ENCODE peak calls at places on chromosomes 3 and 15, in eight cellular contexts. O, N, T, C, J, I, V and P are unnamed samples.
A peak's percentile ranks its signal among the peaks of the same experiment; 100 is the strongest.

GRCh38 chr15:84878504-84878903 is 6.0 kb upstream of the SLC28A1 start:
- DNase-seq in O (peak; percentile 62), N (peak; percentile 56), T (peak; percentile 21), C (no peak), J (peak; percentile 22), I (peak; percentile 55), V (no peak), P (peak; percentile 91)

GRCh38 chr3:129608087-129608935 is 1.8 kb upstream of the PLXND1 start:
- DNase-seq in O (no peak), N (no peak), T (no peak), C (no peak), J (no peak), I (peak; percentile 59), V (no peak), P (peak; percentile 78)

GRCh38 chr3:157475921-157476395 is 27.3 kb downstream of the VEPH1 start:
- DNase-seq in O (no peak), N (no peak), T (no peak), C (no peak), J (no peak), I (peak; percentile 46), V (no peak), P (no peak)

GRCh38 chr3:76651784-76652183 is 388.1 kb upstream of the ROBO2 start:
- DNase-seq in O (no peak), N (no peak), T (no peak), C (no peak), J (no peak), I (no peak), V (no peak), P (peak; percentile 71)

GRCh38 chr15:84391191-84391590 is 155.6 kb downstream of the GOLGA6L4 start:
- DNase-seq in O (no peak), N (no peak), T (no peak), C (no peak), J (no peak), I (no peak), V (no peak), P (no peak)

GRCh38 chr3:24123596-24123995 is 178.5 kb downstream of the NR1D2 start:
- DNase-seq in O (no peak), N (no peak), T (no peak), C (no peak), J (no peak), I (no peak), V (no peak), P (no peak)

GRCh38 chr15:63056843-63057242 is 14.3 kb downstream of the TPM1 start:
- DNase-seq in O (no peak), N (no peak), T (no peak), C (no peak), J (no peak), I (no peak), V (no peak), P (no peak)

GRCh38 chr15:78264304-78265136 is at the start of gene DNAJA4:
- DNase-seq in O (no peak), N (no peak), T (no peak), C (no peak), J (no peak), I (peak; percentile 42), V (no peak), P (peak; percentile 76)

GRCh38 chr3:105365171-105365535 is 1.6 kb upstream of the ALCAM start:
- DNase-seq in O (no peak), N (no peak), T (no peak), C (no peak), J (no peak), I (no peak), V (no peak), P (peak; percentile 26)

GRCh38 chr15:34341922-34342736 is 807 bp downstream of the NOP10 start:
- DNase-seq in O (no peak), N (no peak), T (no peak), C (no peak), J (no peak), I (no peak), V (no peak), P (peak; percentile 14)

GRCh38 chr3:6667354-6667753 is 193.6 kb upstream of the GRM7 start:
- DNase-seq in O (no peak), N (no peak), T (no peak), C (no peak), J (no peak), I (no peak), V (no peak), P (no peak)

GRCh38 chr15:28975766-28976179 is 90.0 kb downstream of the APBA2 start:
- DNase-seq in O (peak; percentile 79), N (peak; percentile 39), T (peak; percentile 29), C (no peak), J (peak; percentile 42), I (peak; percentile 32), V (no peak), P (peak; percentile 85)

GRCh38 chr15:100914876-100915275 is 4.3 kb upstream of the LRRK1 start:
- DNase-seq in O (no peak), N (no peak), T (no peak), C (no peak), J (no peak), I (no peak), V (no peak), P (peak; percentile 82)

GRCh38 chr3:113697192-113698090 is 999 bp upstream of the USF3 start:
- DNase-seq in O (no peak), N (no peak), T (no peak), C (no peak), J (peak; percentile 7), I (peak; percentile 56), V (no peak), P (peak; percentile 66)

GRCh38 chr3:18308096-18308495 is 117.0 kb downstream of the SATB1 start:
- DNase-seq in O (no peak), N (no peak), T (no peak), C (no peak), J (no peak), I (no peak), V (no peak), P (no peak)

DNA sequence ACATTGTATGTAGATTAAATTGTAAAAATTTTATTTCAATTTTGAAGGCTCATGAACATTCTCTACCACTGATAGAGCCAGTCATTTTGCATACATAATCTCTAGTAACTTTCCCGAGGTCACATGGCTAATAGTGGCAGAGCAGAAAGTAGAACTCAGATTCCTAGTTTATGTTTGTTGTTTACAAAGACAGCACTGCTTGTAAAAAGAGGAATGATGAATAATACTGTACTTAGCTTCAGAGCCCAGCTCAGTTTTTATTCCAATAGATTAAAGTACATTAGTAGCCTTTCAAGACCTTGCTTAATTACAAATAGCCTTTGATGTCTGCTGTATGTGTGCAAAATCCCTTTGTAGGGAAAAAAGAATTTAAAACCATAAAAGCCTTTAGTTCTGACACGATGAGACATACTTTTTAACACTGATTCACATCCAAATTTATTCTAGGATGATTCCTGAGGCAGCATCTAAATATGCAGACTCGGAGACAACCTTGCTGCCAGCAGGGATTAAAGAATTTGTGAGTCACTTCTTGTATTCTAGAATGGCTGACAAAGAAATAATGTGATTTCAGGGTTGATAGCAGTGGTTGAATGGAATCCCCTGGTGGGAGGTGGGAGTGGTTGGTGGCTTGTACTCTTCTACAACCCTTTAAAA is 324.2 kb upstream of the TGFBR2 start:
- DNase-seq in O (no peak), N (peak; percentile 91), T (peak; percentile 59), C (no peak), J (peak; percentile 35), I (peak; percentile 78), V (peak; percentile 34), P (peak; percentile 76)
- TF ChIP-seq POLR2AphosphoS5 in O (no peak), N (no peak), T (no peak), C (no peak), J (no peak), I (peak; percentile 46), V (no peak), P (no peak)

DNA sequence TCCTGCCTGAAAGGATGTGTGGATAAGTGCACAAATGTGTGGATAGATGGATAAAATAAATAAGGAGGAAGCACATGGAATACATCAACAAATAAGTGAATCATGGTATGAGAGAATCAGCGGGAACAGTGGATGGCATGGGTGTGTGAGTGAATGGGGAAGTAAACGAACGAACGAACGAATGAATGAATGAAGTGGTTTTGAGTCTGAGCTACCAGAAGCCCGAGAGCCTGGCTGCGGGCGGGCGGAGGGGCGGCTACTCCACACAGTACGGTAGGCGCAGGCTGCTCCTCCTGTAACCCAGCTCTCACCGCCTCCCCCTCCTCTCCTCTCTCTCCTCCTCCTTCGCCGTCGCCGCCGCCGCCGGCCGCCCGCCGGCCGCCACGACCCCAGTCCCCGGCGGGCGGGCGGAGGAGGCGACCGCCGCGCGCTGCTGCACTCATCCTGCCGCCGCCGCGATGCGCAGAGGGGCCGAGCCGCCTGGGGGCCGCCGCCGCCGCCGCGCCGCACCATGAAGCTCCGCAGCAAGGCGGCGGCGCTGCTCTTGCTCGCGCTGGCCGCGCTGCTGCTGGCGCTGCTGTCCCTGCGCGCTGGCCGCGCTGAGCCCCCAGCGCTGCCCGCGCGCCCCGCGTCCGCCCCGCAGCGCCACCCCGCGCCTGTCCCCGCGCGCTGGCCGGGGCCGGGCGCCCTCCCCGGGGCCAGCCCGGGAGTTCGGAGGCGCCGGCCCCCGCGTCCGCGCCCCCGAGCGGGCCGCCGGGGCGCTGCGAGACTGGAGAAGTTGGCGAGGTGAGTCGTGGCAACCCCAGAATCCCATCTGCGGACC is at the start of gene GXYLT2:
- DNase-seq in O (peak; percentile 63), N (no peak), T (peak; percentile 19), C (no peak), J (peak; percentile 48), I (peak; percentile 34), V (no peak), P (peak; percentile 88)
- TF ChIP-seq EZH2 in O (no peak), N (no peak), T (no peak), C (no peak), J (no peak), I (peak; percentile 26), V (no peak), P (no peak)

DNA sequence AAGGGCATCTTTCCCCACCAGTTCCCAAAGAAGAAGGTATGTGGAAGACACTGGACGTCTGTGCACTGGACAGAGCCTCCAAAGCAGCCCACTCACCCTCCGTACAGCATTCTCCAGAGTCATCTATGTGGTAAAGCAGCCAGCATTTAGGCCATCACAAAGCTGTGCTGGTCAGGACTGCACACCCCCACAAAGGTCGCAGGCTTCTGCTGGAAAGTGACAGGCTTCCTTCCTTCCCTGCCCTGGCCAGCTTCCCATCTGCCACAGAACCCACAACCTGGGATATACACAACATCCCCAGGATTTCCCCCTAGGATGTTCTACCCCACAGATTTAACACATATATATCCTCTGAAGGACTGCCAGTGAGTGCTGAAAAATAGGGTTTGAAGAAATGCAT is 64.6 kb upstream of the GALNT15 start:
- DNase-seq in O (no peak), N (no peak), T (no peak), C (no peak), J (no peak), I (peak; percentile 50), V (no peak), P (no peak)
- TF ChIP-seq POLR2AphosphoS5 in O (no peak), N (no peak), T (no peak), C (no peak), J (no peak), I (no peak), V (no peak), P (no peak)

DNA sequence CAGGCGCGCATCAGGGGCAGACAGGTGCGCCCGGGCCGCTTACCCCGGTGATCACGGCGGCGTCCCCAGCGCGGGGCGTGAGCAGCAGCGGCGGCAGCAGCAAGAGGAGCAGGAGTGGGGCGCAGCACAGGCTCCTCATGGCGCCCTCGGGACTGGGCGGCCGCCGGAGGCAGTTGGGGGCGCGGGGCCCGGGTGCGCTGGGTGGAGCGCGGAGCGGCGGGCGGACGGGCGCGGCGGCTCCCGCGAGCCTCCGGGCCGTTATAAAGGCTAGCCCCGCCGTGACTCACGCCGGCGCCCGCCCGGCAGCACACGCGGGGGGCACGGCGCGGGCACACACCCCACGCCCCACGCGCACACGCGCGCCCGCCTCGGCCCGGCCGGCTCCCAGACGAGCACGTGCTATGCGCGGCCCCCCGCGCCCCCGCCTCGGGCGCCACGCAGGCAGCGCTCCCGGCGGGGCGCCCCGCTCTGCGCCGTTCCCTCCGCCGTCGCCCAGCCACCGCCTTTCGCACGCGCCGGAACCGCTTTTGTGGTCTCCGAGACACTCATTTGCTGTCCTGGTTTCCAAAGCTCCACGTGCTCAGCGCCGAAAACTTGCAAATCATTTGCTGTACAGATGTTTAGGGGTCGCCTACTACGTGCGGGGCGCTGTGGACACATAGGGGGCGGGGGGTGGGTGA is at the start of gene PROK2:
- DNase-seq in O (no peak), N (no peak), T (no peak), C (no peak), J (no peak), I (no peak), V (no peak), P (peak; percentile 77)
- TF ChIP-seq EZH2 in O (no peak), N (no peak), T (peak; percentile 85), C (no peak), J (no peak), I (peak; percentile 87), V (no peak), P (no peak)